ENCODE peak calls at places on chromosome 11, in ten cellular contexts. U is body of pancreas, G is IMR-90, C is ovary, Y is Peyer's patch, A is heart left ventricle, E is right lobe of liver, W is testis, H is uterus, S is endothelial cell of umbilical vein. K is an unnamed sample.

GRCh38 chr11:75582935-75583709 is 21.1 kb downstream of the SERPINH1 start:
- DNase-seq in U (peak; percentile 75), G (peak; percentile 66), C (peak; percentile 84), Y (peak; percentile 34), A (peak; percentile 76), E (peak; percentile 64), W (peak; percentile 60), H (peak; percentile 80), S (peak; percentile 84), K (peak; percentile 63)

GRCh38 chr11:13225058-13226001 is 52.3 kb upstream of the BMAL1 start:
- DNase-seq in U (no peak), G (no peak), C (no peak), Y (no peak), A (no peak), E (no peak), W (no peak), H (no peak), S (no peak), K (no peak)

GRCh38 chr11:5280582-5281102 is 10.9 kb upstream of the HBE1 start:
- DNase-seq in U (no peak), G (peak; percentile 100), C (peak; percentile 62), Y (peak; percentile 16), A (peak; percentile 63), E (no peak), W (peak; percentile 57), H (peak; percentile 37), S (peak; percentile 96), K (peak; percentile 9)

GRCh38 chr11:111978028-111978771 is 41.1 kb downstream of the DIXDC1 start:
- DNase-seq in U (peak; percentile 23), G (peak; percentile 64), C (peak; percentile 61), Y (no peak), A (peak; percentile 43), E (no peak), W (peak; percentile 83), H (peak; percentile 73), S (peak; percentile 79), K (no peak)

GRCh38 chr11:1205121-1205986 is 17.5 kb upstream of the MUC5B start:
- DNase-seq in U (peak; percentile 9), G (no peak), C (no peak), Y (no peak), A (no peak), E (peak; percentile 48), W (no peak), H (no peak), S (no peak), K (no peak)

GRCh38 chr11:64752106-64752970 is 7.4 kb downstream of the PYGM start:
- DNase-seq in U (no peak), G (no peak), C (no peak), Y (no peak), A (no peak), E (peak; percentile 45), W (no peak), H (no peak), S (no peak), K (no peak)

GRCh38 chr11:78570031-78570430 is 4.6 kb downstream of the NARS2 start:
- DNase-seq in U (no peak), G (no peak), C (no peak), Y (no peak), A (no peak), E (no peak), W (no peak), H (no peak), S (no peak), K (no peak)

GRCh38 chr11:72155751-72156150 is 20.2 kb downstream of the FOLR3 start:
- DNase-seq in U (no peak), G (no peak), C (no peak), Y (no peak), A (no peak), E (no peak), W (no peak), H (no peak), S (no peak), K (no peak)

GRCh38 chr11:44763111-44763820 is 36.5 kb downstream of the TSPAN18 start:
- DNase-seq in U (no peak), G (peak; percentile 49), C (no peak), Y (no peak), A (no peak), E (no peak), W (no peak), H (peak; percentile 17), S (peak; percentile 81), K (no peak)

DNA sequence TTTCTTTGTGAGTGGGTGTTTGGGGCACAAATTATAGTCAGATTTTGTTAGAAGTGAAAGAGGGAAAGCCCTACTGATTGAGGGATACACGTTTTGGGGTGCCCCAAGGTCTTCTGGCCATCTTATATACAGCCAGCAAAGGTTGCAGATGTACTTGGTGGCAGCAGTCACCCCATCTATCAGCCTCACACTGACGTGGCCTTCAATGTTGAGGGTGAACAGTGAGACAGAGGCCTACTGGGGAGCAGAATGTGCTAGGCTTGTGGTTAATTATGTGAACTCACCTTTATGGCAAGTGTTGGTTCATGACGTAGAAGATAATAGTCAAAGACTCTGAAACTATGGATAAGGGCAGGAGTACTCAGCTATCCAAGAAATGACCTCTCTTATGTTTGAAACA is 121.2 kb downstream of the TRIM44 start:
- DNase-seq in U (no peak), G (no peak), C (no peak), Y (no peak), A (no peak), E (no peak), W (no peak), H (no peak), S (no peak), K (no peak)
- TF ChIP-seq CTCF in U (no peak), G (no peak), C (no peak), Y (no peak), A (no peak), E (no peak), W (no peak), H (no peak), S (no peak), K (no peak)

GRCh38 chr11:83070044-83070877 is 1.4 kb downstream of the RAB30 start:
- DNase-seq in U (no peak), G (peak; percentile 60), C (no peak), Y (no peak), A (no peak), E (no peak), W (no peak), H (peak; percentile 42), S (peak; percentile 72), K (peak; percentile 24)

GRCh38 chr11:83073248-83073647 is 1.6 kb upstream of the RAB30 start:
- DNase-seq in U (no peak), G (no peak), C (no peak), Y (no peak), A (no peak), E (no peak), W (no peak), H (no peak), S (no peak), K (no peak)

GRCh38 chr11:83072689-83073242 is 1.1 kb upstream of the RAB30 start:
- DNase-seq in U (no peak), G (no peak), C (no peak), Y (no peak), A (no peak), E (no peak), W (peak; percentile 32), H (no peak), S (no peak), K (no peak)

GRCh38 chr11:83070878-83071640 is 638 bp downstream of the RAB30 start:
- DNase-seq in U (peak; percentile 49), G (peak; percentile 26), C (peak; percentile 72), Y (peak; percentile 30), A (peak; percentile 61), E (peak; percentile 68), W (peak; percentile 51), H (peak; percentile 66), S (no peak), K (peak; percentile 74)

DNA sequence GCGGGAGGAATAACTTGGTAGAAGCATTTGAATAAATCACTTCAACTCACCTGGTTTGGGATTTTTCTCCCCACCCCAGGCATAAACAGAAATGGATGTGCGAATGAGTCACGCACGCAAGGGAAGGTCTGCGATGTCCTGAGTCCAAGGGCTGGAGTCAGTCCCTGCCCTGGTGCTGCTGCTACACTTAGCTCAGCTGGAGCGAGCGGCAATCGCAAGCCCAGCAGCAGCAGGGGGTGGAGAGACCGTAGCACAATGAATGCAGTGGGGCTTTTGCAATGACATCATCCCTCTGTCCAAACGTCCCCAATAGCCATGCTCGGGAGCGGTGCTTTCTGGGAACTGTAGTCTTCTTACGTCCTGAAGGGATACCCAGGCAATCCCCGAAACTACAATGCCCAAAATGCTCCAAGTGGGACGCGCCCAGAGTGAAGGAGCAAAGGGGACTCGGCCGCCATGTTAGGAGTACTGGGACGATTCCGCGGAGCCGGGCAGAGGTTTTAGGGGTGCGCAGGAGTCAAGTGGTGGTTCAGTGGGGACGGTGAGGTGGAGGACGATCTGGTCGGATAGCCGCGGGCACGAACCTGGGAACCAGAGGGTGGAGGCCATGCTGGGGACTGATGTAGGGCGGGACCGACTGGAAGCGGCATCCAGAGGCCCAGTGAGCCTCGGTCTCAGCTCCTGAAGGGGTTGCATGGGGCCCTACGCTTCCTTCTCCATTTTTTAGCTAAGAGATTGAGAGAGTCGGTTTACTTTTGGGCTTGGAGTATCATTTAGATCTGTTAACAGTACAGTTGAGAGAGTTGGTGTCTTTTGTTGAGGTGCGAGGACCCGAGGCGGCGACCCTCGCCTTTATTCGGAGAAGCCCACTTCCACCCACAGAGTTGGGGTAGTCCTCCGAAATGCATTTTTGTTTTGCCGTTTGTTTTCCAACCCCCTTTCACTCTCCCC is at the start of gene RAB30:
- DNase-seq in U (peak; percentile 99), G (peak; percentile 100), C (peak; percentile 92), Y (peak; percentile 97), A (peak; percentile 99), E (peak; percentile 96), W (peak; percentile 99), H (peak; percentile 95), S (peak; percentile 100), K (peak; percentile 98)
- TF ChIP-seq POLR2A in U (peak; percentile 88), G (peak; percentile 95), C (peak; percentile 98), Y (peak; percentile 75), A (peak; percentile 88), E (peak; percentile 96), W (peak; percentile 73), H (peak; percentile 92), S (peak; percentile 97), K (peak; percentile 86)

GRCh38 chr11:69819541-69820070 is 390 bp upstream of the FGF3 start:
- DNase-seq in U (no peak), G (no peak), C (no peak), Y (no peak), A (no peak), E (no peak), W (no peak), H (no peak), S (no peak), K (no peak)
- H3K27me3 ChIP-seq in U (no peaks in the 10 kb centered on the region), G (peaks cover 82% of the 10 kb centered on the region), C (no peaks in the 10 kb centered on the region), Y (peaks cover 37% of the 10 kb centered on the region), A (peaks cover 47% of the 10 kb centered on the region), E (peaks cover 5% of the 10 kb centered on the region), W (no peaks in the 10 kb centered on the region), H (peaks cover 4% of the 10 kb centered on the region), S (peaks cover 44% of the 10 kb centered on the region), K (peaks cover 5% of the 10 kb centered on the region)

DNA sequence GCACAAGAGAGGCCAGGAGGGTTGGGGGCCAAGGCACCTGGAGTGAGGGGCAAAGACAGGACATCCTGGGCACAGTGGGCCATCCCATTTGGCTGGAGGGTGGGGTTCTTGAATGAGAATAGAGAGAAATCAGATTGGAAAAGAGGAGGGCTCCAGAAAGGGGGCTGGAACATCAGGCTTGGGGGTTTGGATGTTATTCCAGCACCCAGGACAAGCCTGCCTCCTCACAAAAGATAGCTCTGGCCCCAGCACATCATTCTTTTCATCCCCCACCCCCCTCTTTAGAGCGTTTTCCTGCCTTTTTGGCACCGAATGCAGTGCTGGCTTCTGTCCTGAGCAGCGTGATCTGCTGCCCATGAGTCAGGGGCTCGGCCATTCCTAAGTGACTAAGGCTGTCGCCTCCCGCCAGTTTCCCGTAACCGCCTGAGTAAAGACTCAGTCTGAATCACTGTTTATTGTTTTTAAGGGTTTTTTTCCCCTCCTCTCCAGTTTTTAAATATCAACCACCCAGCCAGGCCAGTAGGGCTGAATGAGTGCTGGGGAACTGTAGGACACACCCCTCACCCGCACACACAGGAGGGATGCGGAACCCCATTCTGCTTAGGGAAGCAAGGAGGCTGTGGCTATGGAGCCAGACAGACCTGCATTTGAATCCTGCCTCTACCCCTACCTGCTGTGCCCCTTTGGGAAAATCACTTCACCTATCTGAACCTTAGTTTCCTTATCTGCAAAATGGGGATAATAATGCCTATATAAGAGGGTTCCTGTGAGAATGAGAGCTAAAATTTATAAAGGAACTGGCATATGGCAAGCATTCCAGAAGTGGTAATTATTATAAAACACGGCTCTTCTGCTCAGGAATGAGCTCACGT is 32.4 kb upstream of the NAV2 start:
- DNase-seq in U (peak; percentile 91), G (peak; percentile 99), C (peak; percentile 77), Y (peak; percentile 19), A (peak; percentile 94), E (peak; percentile 61), W (peak; percentile 58), H (peak; percentile 87), S (peak; percentile 98), K (peak; percentile 92)
- TF ChIP-seq CTCF in U (no peak), G (peak; percentile 12), C (no peak), Y (no peak), A (no peak), E (no peak), W (no peak), H (no peak), S (no peak), K (no peak)

K was measured in thyroid gland.